ENCODE peak calls at places on chromosomes 16 and 17, in eight cellular contexts. One of them, this sample, is unnamed.
A peak's percentile ranks its signal among the peaks of the same experiment; 100 is the strongest.

GRCh38 chr16:1538804-1539520 is 5.5 kb downstream of the TMEM204 start:
- DNase-seq in activated T-cell treated with anti-CD3 and anti-CD28 coated beads for 24 hours: no peak
- DNase-seq in CD4-positive, alpha-beta T cell: peak; percentile 57
- DNase-seq in hypothalamus: no peak
- DNase-seq in HS-27A: no peak
- DNase-seq in HFFc6: no peak
- DNase-seq in lower leg skin: no peak
- DNase-seq in left cardiac atrium: no peak
- DNase-seq in this sample: no peak

GRCh38 chr17:18185832-18186231 is 2.2 kb downstream of the ALKBH5 start:
- DNase-seq in activated T-cell treated with anti-CD3 and anti-CD28 coated beads for 24 hours: no peak
- DNase-seq in CD4-positive, alpha-beta T cell: no peak
- DNase-seq in hypothalamus: no peak
- DNase-seq in HS-27A: no peak
- DNase-seq in HFFc6: peak; percentile 19
- DNase-seq in lower leg skin: no peak
- DNase-seq in left cardiac atrium: no peak
- DNase-seq in this sample: no peak

GRCh38 chr17:41413353-41413752 is 11.0 kb downstream of the KRT37 start:
- DNase-seq in activated T-cell treated with anti-CD3 and anti-CD28 coated beads for 24 hours: no peak
- DNase-seq in CD4-positive, alpha-beta T cell: no peak
- DNase-seq in hypothalamus: no peak
- DNase-seq in HS-27A: no peak
- DNase-seq in HFFc6: no peak
- DNase-seq in lower leg skin: no peak
- DNase-seq in left cardiac atrium: no peak
- DNase-seq in this sample: no peak

GRCh38 chr16:71867934-71868333 is 16.0 kb downstream of the ZNF821 start:
- DNase-seq in activated T-cell treated with anti-CD3 and anti-CD28 coated beads for 24 hours: no peak
- DNase-seq in CD4-positive, alpha-beta T cell: no peak
- DNase-seq in hypothalamus: no peak
- DNase-seq in HS-27A: no peak
- DNase-seq in HFFc6: no peak
- DNase-seq in lower leg skin: no peak
- DNase-seq in left cardiac atrium: no peak
- DNase-seq in this sample: no peak

GRCh38 chr16:261031-261691 is 14.6 kb downstream of the RGS11 start:
- DNase-seq in activated T-cell treated with anti-CD3 and anti-CD28 coated beads for 24 hours: no peak
- DNase-seq in CD4-positive, alpha-beta T cell: no peak
- DNase-seq in hypothalamus: no peak
- DNase-seq in HS-27A: no peak
- DNase-seq in HFFc6: no peak
- DNase-seq in lower leg skin: no peak
- DNase-seq in left cardiac atrium: no peak
- DNase-seq in this sample: no peak

GRCh38 chr17:82320956-82321927 is 3.8 kb upstream of the CD7 start:
- DNase-seq in activated T-cell treated with anti-CD3 and anti-CD28 coated beads for 24 hours: peak; percentile 76
- DNase-seq in CD4-positive, alpha-beta T cell: peak; percentile 71
- DNase-seq in hypothalamus: no peak
- DNase-seq in HS-27A: no peak
- DNase-seq in HFFc6: no peak
- DNase-seq in lower leg skin: no peak
- DNase-seq in left cardiac atrium: no peak
- DNase-seq in this sample: no peak

GRCh38 chr17:83079340-83079747 is at the start of gene METRNL:
- DNase-seq in activated T-cell treated with anti-CD3 and anti-CD28 coated beads for 24 hours: peak; percentile 38
- DNase-seq in CD4-positive, alpha-beta T cell: peak; percentile 63
- DNase-seq in hypothalamus: peak; percentile 58
- DNase-seq in HS-27A: no peak
- DNase-seq in HFFc6: peak; percentile 63
- DNase-seq in lower leg skin: no peak
- DNase-seq in left cardiac atrium: peak; percentile 85
- DNase-seq in this sample: no peak

GRCh38 chr17:18224053-18224427 is 1.4 kb upstream of the LLGL1 start:
- DNase-seq in activated T-cell treated with anti-CD3 and anti-CD28 coated beads for 24 hours: no peak
- DNase-seq in CD4-positive, alpha-beta T cell: no peak
- DNase-seq in hypothalamus: no peak
- DNase-seq in HS-27A: no peak
- DNase-seq in HFFc6: no peak
- DNase-seq in lower leg skin: no peak
- DNase-seq in left cardiac atrium: peak; percentile 23
- DNase-seq in this sample: no peak

GRCh38 chr17:68290268-68290954 is 516 bp downstream of the SLC16A6 start:
- DNase-seq in activated T-cell treated with anti-CD3 and anti-CD28 coated beads for 24 hours: peak; percentile 41
- DNase-seq in CD4-positive, alpha-beta T cell: peak; percentile 60
- DNase-seq in hypothalamus: no peak
- DNase-seq in HS-27A: no peak
- DNase-seq in HFFc6: no peak
- DNase-seq in lower leg skin: no peak
- DNase-seq in left cardiac atrium: peak; percentile 51
- DNase-seq in this sample: no peak

GRCh38 chr17:79325707-79326106 is 251.1 kb downstream of the ENGASE start:
- DNase-seq in activated T-cell treated with anti-CD3 and anti-CD28 coated beads for 24 hours: no peak
- DNase-seq in CD4-positive, alpha-beta T cell: no peak
- DNase-seq in hypothalamus: no peak
- DNase-seq in HS-27A: no peak
- DNase-seq in HFFc6: no peak
- DNase-seq in lower leg skin: no peak
- DNase-seq in left cardiac atrium: no peak
- DNase-seq in this sample: no peak

GRCh38 chr16:24504467-24505345 is 34.7 kb upstream of the RBBP6 start:
- DNase-seq in activated T-cell treated with anti-CD3 and anti-CD28 coated beads for 24 hours: peak; percentile 47
- DNase-seq in CD4-positive, alpha-beta T cell: peak; percentile 47
- DNase-seq in hypothalamus: peak; percentile 47
- DNase-seq in HS-27A: peak; percentile 23
- DNase-seq in HFFc6: peak; percentile 50
- DNase-seq in lower leg skin: peak; percentile 21
- DNase-seq in left cardiac atrium: peak; percentile 41
- DNase-seq in this sample: no peak

GRCh38 chr16:89775223-89775622 is 41.2 kb downstream of the FANCA start:
- DNase-seq in activated T-cell treated with anti-CD3 and anti-CD28 coated beads for 24 hours: no peak
- DNase-seq in CD4-positive, alpha-beta T cell: no peak
- DNase-seq in hypothalamus: no peak
- DNase-seq in HS-27A: no peak
- DNase-seq in HFFc6: no peak
- DNase-seq in lower leg skin: no peak
- DNase-seq in left cardiac atrium: no peak
- DNase-seq in this sample: no peak

This sample was measured in esophagus muscularis mucosa.